ENCODE peak calls at places on chromosomes 16 and 17, in seven cellular contexts. One of them, this sample, is unnamed.

GRCh38 chr17:40905370-40905769 is 20.3 kb upstream of the KRT20 start:
- DNase-seq in stimulated activated CD4-positive, alpha-beta T cell treated with anti-CD3 and anti-CD28 coated beads, Interleukin-2, amount 100 ng/mL, for 24 hours: no peak
- DNase-seq in mucosa of gallbladder: no peak
- DNase-seq in activated naive CD4-positive, alpha-beta T cell treated with anti-CD3 and anti-CD28 coated beads for 36 hours: no peak
- DNase-seq in GDM1: no peak
- DNase-seq in fibroblast of the aortic adventitia: no peak
- DNase-seq in NCI-H69: peak
- DNase-seq in this sample: no peak

GRCh38 chr17:47117386-47117785 is 71.7 kb downstream of the CDC27 start:
- DNase-seq in NCI-H69: no peak
- DNase-seq in fibroblast of the aortic adventitia: no peak
- DNase-seq in GDM1: no peak
- DNase-seq in mucosa of gallbladder: no peak
- DNase-seq in stimulated activated CD4-positive, alpha-beta T cell treated with anti-CD3 and anti-CD28 coated beads, Interleukin-2, amount 100 ng/mL, for 24 hours: no peak
- DNase-seq in activated naive CD4-positive, alpha-beta T cell treated with anti-CD3 and anti-CD28 coated beads for 36 hours: no peak
- DNase-seq in this sample: no peak

GRCh38 chr17:68777243-68777855 is 176.2 kb upstream of the FAM20A start:
- DNase-seq in stimulated activated CD4-positive, alpha-beta T cell treated with anti-CD3 and anti-CD28 coated beads, Interleukin-2, amount 100 ng/mL, for 24 hours: no peak
- DNase-seq in GDM1: peak
- DNase-seq in mucosa of gallbladder: peak
- DNase-seq in fibroblast of the aortic adventitia: peak
- DNase-seq in NCI-H69: peak
- DNase-seq in activated naive CD4-positive, alpha-beta T cell treated with anti-CD3 and anti-CD28 coated beads for 36 hours: peak
- DNase-seq in this sample: peak

GRCh38 chr16:27253526-27253930 is 15.0 kb downstream of the NSMCE1 start:
- DNase-seq in stimulated activated CD4-positive, alpha-beta T cell treated with anti-CD3 and anti-CD28 coated beads, Interleukin-2, amount 100 ng/mL, for 24 hours: no peak
- DNase-seq in mucosa of gallbladder: no peak
- DNase-seq in fibroblast of the aortic adventitia: peak
- DNase-seq in NCI-H69: no peak
- DNase-seq in GDM1: no peak
- DNase-seq in activated naive CD4-positive, alpha-beta T cell treated with anti-CD3 and anti-CD28 coated beads for 36 hours: no peak
- DNase-seq in this sample: no peak

GRCh38 chr17:527247-527646 is 174.6 kb upstream of the RPH3AL start:
- DNase-seq in mucosa of gallbladder: no peak
- DNase-seq in activated naive CD4-positive, alpha-beta T cell treated with anti-CD3 and anti-CD28 coated beads for 36 hours: no peak
- DNase-seq in fibroblast of the aortic adventitia: no peak
- DNase-seq in GDM1: no peak
- DNase-seq in stimulated activated CD4-positive, alpha-beta T cell treated with anti-CD3 and anti-CD28 coated beads, Interleukin-2, amount 100 ng/mL, for 24 hours: no peak
- DNase-seq in NCI-H69: no peak
- DNase-seq in this sample: no peak

GRCh38 chr16:67184453-67185002 is 765 bp upstream of the MATCAP1 start:
- DNase-seq in NCI-H69: peak
- DNase-seq in fibroblast of the aortic adventitia: no peak
- DNase-seq in activated naive CD4-positive, alpha-beta T cell treated with anti-CD3 and anti-CD28 coated beads for 36 hours: no peak
- DNase-seq in GDM1: no peak
- DNase-seq in stimulated activated CD4-positive, alpha-beta T cell treated with anti-CD3 and anti-CD28 coated beads, Interleukin-2, amount 100 ng/mL, for 24 hours: no peak
- DNase-seq in mucosa of gallbladder: no peak
- DNase-seq in this sample: no peak

GRCh38 chr16:1903845-1904820 is 14.1 kb downstream of the HS3ST6 start:
- DNase-seq in GDM1: no peak
- DNase-seq in fibroblast of the aortic adventitia: peak
- DNase-seq in stimulated activated CD4-positive, alpha-beta T cell treated with anti-CD3 and anti-CD28 coated beads, Interleukin-2, amount 100 ng/mL, for 24 hours: no peak
- DNase-seq in mucosa of gallbladder: no peak
- DNase-seq in NCI-H69: peak
- DNase-seq in activated naive CD4-positive, alpha-beta T cell treated with anti-CD3 and anti-CD28 coated beads for 36 hours: no peak
- DNase-seq in this sample: peak

GRCh38 chr17:29178750-29179231 is 1.4 kb downstream of the MYO18A start:
- DNase-seq in GDM1: no peak
- DNase-seq in fibroblast of the aortic adventitia: no peak
- DNase-seq in mucosa of gallbladder: no peak
- DNase-seq in activated naive CD4-positive, alpha-beta T cell treated with anti-CD3 and anti-CD28 coated beads for 36 hours: no peak
- DNase-seq in stimulated activated CD4-positive, alpha-beta T cell treated with anti-CD3 and anti-CD28 coated beads, Interleukin-2, amount 100 ng/mL, for 24 hours: no peak
- DNase-seq in NCI-H69: peak
- DNase-seq in this sample: no peak

GRCh38 chr17:4483012-4483840 is 15.5 kb upstream of the SPNS2 start:
- DNase-seq in GDM1: no peak
- DNase-seq in fibroblast of the aortic adventitia: no peak
- DNase-seq in stimulated activated CD4-positive, alpha-beta T cell treated with anti-CD3 and anti-CD28 coated beads, Interleukin-2, amount 100 ng/mL, for 24 hours: no peak
- DNase-seq in mucosa of gallbladder: peak
- DNase-seq in NCI-H69: peak
- DNase-seq in activated naive CD4-positive, alpha-beta T cell treated with anti-CD3 and anti-CD28 coated beads for 36 hours: no peak
- DNase-seq in this sample: no peak

GRCh38 chr16:17312100-17312732 is 158.5 kb downstream of the XYLT1 start:
- DNase-seq in GDM1: no peak
- DNase-seq in activated naive CD4-positive, alpha-beta T cell treated with anti-CD3 and anti-CD28 coated beads for 36 hours: no peak
- DNase-seq in NCI-H69: no peak
- DNase-seq in mucosa of gallbladder: peak
- DNase-seq in fibroblast of the aortic adventitia: no peak
- DNase-seq in stimulated activated CD4-positive, alpha-beta T cell treated with anti-CD3 and anti-CD28 coated beads, Interleukin-2, amount 100 ng/mL, for 24 hours: no peak
- DNase-seq in this sample: no peak

This sample was measured in testis.